ENCODE peak calls at places on chromosomes 16 and 17, in seven cellular contexts. One of them, this sample, is unnamed.

GRCh38 chr16:88415381-88416323 is 32.9 kb downstream of the ZNF469 start:
- DNase-seq in EL: no peak
- DNase-seq in foreskin keratinocyte: no peak
- DNase-seq in caudate nucleus: no peak
- DNase-seq in BJ: no peak
- DNase-seq in AG04450: no peak
- DNase-seq in ecto neural progenitor cell: no peak
- DNase-seq in this sample: no peak

GRCh38 chr17:45996282-45996937 is 2.6 kb upstream of the STH start:
- DNase-seq in EL: no peak
- DNase-seq in foreskin keratinocyte: no peak
- DNase-seq in caudate nucleus: no peak
- DNase-seq in BJ: no peak
- DNase-seq in AG04450: no peak
- DNase-seq in ecto neural progenitor cell: no peak
- DNase-seq in this sample: no peak

GRCh38 chr17:61235821-61236197 is 163.8 kb upstream of the TBX2 start:
- DNase-seq in EL: peak
- DNase-seq in foreskin keratinocyte: peak
- DNase-seq in caudate nucleus: no peak
- DNase-seq in BJ: peak
- DNase-seq in AG04450: no peak
- DNase-seq in ecto neural progenitor cell: no peak
- DNase-seq in this sample: no peak

GRCh38 chr16:17161034-17161433 is 309.7 kb downstream of the XYLT1 start:
- DNase-seq in EL: no peak
- DNase-seq in foreskin keratinocyte: no peak
- DNase-seq in caudate nucleus: no peak
- DNase-seq in BJ: no peak
- DNase-seq in AG04450: no peak
- DNase-seq in ecto neural progenitor cell: peak
- DNase-seq in this sample: no peak

GRCh38 chr16:4111748-4112696 is 4.2 kb downstream of the ADCY9 start:
- DNase-seq in EL: peak
- DNase-seq in foreskin keratinocyte: no peak
- DNase-seq in caudate nucleus: no peak
- DNase-seq in BJ: no peak
- DNase-seq in AG04450: no peak
- DNase-seq in ecto neural progenitor cell: no peak
- DNase-seq in this sample: no peak

GRCh38 chr16:87724490-87725291 is 41.1 kb downstream of the KLHDC4 start:
- DNase-seq in EL: no peak
- DNase-seq in foreskin keratinocyte: no peak
- DNase-seq in caudate nucleus: no peak
- DNase-seq in BJ: no peak
- DNase-seq in AG04450: no peak
- DNase-seq in ecto neural progenitor cell: no peak
- DNase-seq in this sample: no peak

GRCh38 chr17:61425682-61426481 is 26.2 kb downstream of the TBX2 start:
- DNase-seq in EL: no peak
- DNase-seq in foreskin keratinocyte: no peak
- DNase-seq in caudate nucleus: no peak
- DNase-seq in BJ: no peak
- DNase-seq in AG04450: no peak
- DNase-seq in ecto neural progenitor cell: peak
- DNase-seq in this sample: no peak

GRCh38 chr17:50290074-50290702 is 15.9 kb downstream of the TMEM92 start:
- DNase-seq in EL: peak
- DNase-seq in foreskin keratinocyte: peak
- DNase-seq in caudate nucleus: no peak
- DNase-seq in BJ: peak
- DNase-seq in AG04450: peak
- DNase-seq in ecto neural progenitor cell: peak
- DNase-seq in this sample: no peak

GRCh38 chr17:43468746-43469544 is 14.8 kb upstream of the DHX8 start:
- DNase-seq in EL: peak
- DNase-seq in foreskin keratinocyte: peak
- DNase-seq in caudate nucleus: no peak
- DNase-seq in BJ: peak
- DNase-seq in AG04450: peak
- DNase-seq in ecto neural progenitor cell: no peak
- DNase-seq in this sample: no peak

GRCh38 chr16:29012913-29013641 is 28.2 kb downstream of the LAT start:
- DNase-seq in EL: no peak
- DNase-seq in foreskin keratinocyte: no peak
- DNase-seq in caudate nucleus: no peak
- DNase-seq in BJ: no peak
- DNase-seq in AG04450: no peak
- DNase-seq in ecto neural progenitor cell: no peak
- DNase-seq in this sample: no peak

GRCh38 chr17:3903881-3904286 is 11.0 kb upstream of the CAMKK1 start:
- DNase-seq in EL: no peak
- DNase-seq in foreskin keratinocyte: no peak
- DNase-seq in caudate nucleus: no peak
- DNase-seq in BJ: no peak
- DNase-seq in AG04450: no peak
- DNase-seq in ecto neural progenitor cell: no peak
- DNase-seq in this sample: no peak

GRCh38 chr17:49497147-49498036 is 2.3 kb downstream of the NGFR start:
- DNase-seq in EL: peak
- DNase-seq in foreskin keratinocyte: no peak
- DNase-seq in caudate nucleus: no peak
- DNase-seq in BJ: no peak
- DNase-seq in AG04450: no peak
- DNase-seq in ecto neural progenitor cell: peak
- DNase-seq in this sample: no peak

GRCh38 chr16:26569793-26570192 is 496.9 kb upstream of the C16orf82 start:
- DNase-seq in EL: no peak
- DNase-seq in foreskin keratinocyte: no peak
- DNase-seq in caudate nucleus: no peak
- DNase-seq in BJ: no peak
- DNase-seq in AG04450: no peak
- DNase-seq in ecto neural progenitor cell: peak
- DNase-seq in this sample: no peak

GRCh38 chr17:12574525-12574924 is 91.2 kb upstream of the MYOCD start:
- DNase-seq in EL: no peak
- DNase-seq in foreskin keratinocyte: no peak
- DNase-seq in caudate nucleus: no peak
- DNase-seq in BJ: no peak
- DNase-seq in AG04450: no peak
- DNase-seq in ecto neural progenitor cell: no peak
- DNase-seq in this sample: no peak

GRCh38 chr16:27999687-28000086 is 63.8 kb downstream of the GSG1L start:
- DNase-seq in EL: peak
- DNase-seq in foreskin keratinocyte: peak
- DNase-seq in caudate nucleus: no peak
- DNase-seq in BJ: no peak
- DNase-seq in AG04450: no peak
- DNase-seq in ecto neural progenitor cell: no peak
- DNase-seq in this sample: no peak

GRCh38 chr16:4496305-4496704 is 20.1 kb downstream of the HMOX2 start:
- DNase-seq in EL: peak
- DNase-seq in foreskin keratinocyte: peak
- DNase-seq in caudate nucleus: no peak
- DNase-seq in BJ: peak
- DNase-seq in AG04450: no peak
- DNase-seq in ecto neural progenitor cell: no peak
- DNase-seq in this sample: no peak

GRCh38 chr17:15946611-15947120 is 1.7 kb downstream of the ADORA2B start:
- DNase-seq in EL: peak
- DNase-seq in foreskin keratinocyte: no peak
- DNase-seq in caudate nucleus: no peak
- DNase-seq in BJ: no peak
- DNase-seq in AG04450: no peak
- DNase-seq in ecto neural progenitor cell: no peak
- DNase-seq in this sample: no peak

GRCh38 chr17:79420318-79421243 is 190.3 kb downstream of the RBFOX3 start:
- DNase-seq in EL: peak
- DNase-seq in foreskin keratinocyte: no peak
- DNase-seq in caudate nucleus: no peak
- DNase-seq in BJ: no peak
- DNase-seq in AG04450: no peak
- DNase-seq in ecto neural progenitor cell: peak
- DNase-seq in this sample: no peak